ENCODE peak calls at places on chromosomes 1 and 21, in six cellular contexts. D is fibroblast of mammary gland, U is AG09309, V is right lobe of liver, W is gastrocnemius medialis, C is endodermal cell. B is an unnamed sample.

GRCh38 chr21:21165063-21165645 is 166.9 kb downstream of the NCAM2 start:
- DNase-seq in W (no peak), C (no peak), D (peak; percentile 94), V (no peak), U (peak; percentile 34), B (no peak)

GRCh38 chr1:205577874-205578658 is 53.7 kb downstream of the ELK4 start:
- DNase-seq in W (no peak), D (peak; percentile 18), V (no peak), U (no peak), C (peak; percentile 31), B (peak; percentile 34)

GRCh38 chr1:61080408-61081134 is 1.8 kb upstream of the NFIA start:
- DNase-seq in C (no peak), U (no peak), D (no peak), V (no peak), W (no peak), B (no peak)

GRCh38 chr1:115182012-115182715 is 92.9 kb upstream of the TSPAN2 start:
- DNase-seq in D (peak; percentile 73), W (no peak), V (no peak), U (no peak), C (no peak), B (no peak)

GRCh38 chr1:74005533-74005932 is 192.4 kb downstream of the LRRIQ3 start:
- DNase-seq in U (no peak), V (no peak), D (no peak), W (no peak), C (no peak), B (no peak)

GRCh38 chr21:35743571-35743970 is 316.8 kb downstream of the SETD4 start:
- DNase-seq in C (no peak), W (no peak), D (peak; percentile 43), V (no peak), U (no peak), B (no peak)

GRCh38 chr1:164914208-164914607 is 355.2 kb downstream of the PBX1 start:
- DNase-seq in W (no peak), C (no peak), D (peak; percentile 60), V (no peak), U (peak; percentile 18), B (no peak)

GRCh38 chr21:45412909-45413581 is 8.1 kb downstream of the COL18A1 start:
- DNase-seq in U (no peak), C (peak; percentile 49), D (no peak), W (no peak), V (peak; percentile 18), B (peak; percentile 79)

GRCh38 chr1:191643060-191643459 is 515.2 kb upstream of the RGS18 start:
- DNase-seq in V (no peak), W (no peak), D (no peak), C (no peak), U (no peak), B (no peak)

GRCh38 chr1:183776731-183777130 is 28.2 kb upstream of the RGL1 start:
- DNase-seq in D (peak; percentile 31), W (no peak), V (no peak), U (no peak), C (no peak), B (no peak)

GRCh38 chr1:113090051-113090450 is 17.1 kb downstream of the LRIG2 start:
- DNase-seq in W (no peak), U (no peak), V (no peak), C (no peak), D (no peak), B (no peak)

GRCh38 chr1:28458237-28459228 is 47.3 kb upstream of the RCC1 start:
- DNase-seq in D (no peak), V (no peak), C (no peak), W (no peak), U (no peak), B (no peak)

GRCh38 chr1:201912832-201913231 is 24.1 kb downstream of the SHISA4 start:
- DNase-seq in W (no peak), D (peak; percentile 84), C (peak; percentile 60), U (no peak), V (no peak), B (no peak)

GRCh38 chr1:208880433-208881100 is 636.4 kb upstream of the PLXNA2 start:
- DNase-seq in V (no peak), C (no peak), U (no peak), W (no peak), D (no peak), B (no peak)

GRCh38 chr1:172497230-172497629 is 35.7 kb upstream of the SUCO start:
- DNase-seq in U (peak; percentile 7), W (no peak), V (no peak), C (peak; percentile 84), D (no peak), B (no peak)

GRCh38 chr1:25810341-25811299 is 9.1 kb upstream of the MTFR1L start:
- DNase-seq in W (peak; percentile 67), D (peak; percentile 48), C (peak; percentile 97), V (peak; percentile 71), U (no peak), B (peak; percentile 92)

GRCh38 chr1:235077571-235078479 is 50.8 kb downstream of the TOMM20 start:
- DNase-seq in W (peak; percentile 42), D (peak; percentile 48), U (no peak), C (no peak), V (no peak), B (no peak)

GRCh38 chr1:161137881-161138280 is 5.4 kb upstream of the DEDD start:
- DNase-seq in U (no peak), D (no peak), V (no peak), W (no peak), C (no peak), B (no peak)
- TF ChIP-seq CTCF in U (no peak), D (no peak), V (no peak), W (no peak), C (no peak), B (no peak)

GRCh38 chr1:52364235-52364839 is 1.7 kb downstream of the CC2D1B start:
- DNase-seq in W (no peak), C (peak; percentile 66), V (no peak), D (no peak), U (no peak), B (no peak)
- TF ChIP-seq CTCF in W (no peak), C (peak; percentile 53), V (no peak), D (peak; percentile 1), U (no peak), B (no peak)

GRCh38 chr1:91589438-91589837 is 88.8 kb downstream of the CDC7 start:
- DNase-seq in V (no peak), W (no peak), C (no peak), D (no peak), U (no peak), B (no peak)
- TF ChIP-seq CTCF in V (no peak), W (no peak), C (peak; percentile 49), D (no peak), U (no peak), B (peak; percentile 24)

DNA sequence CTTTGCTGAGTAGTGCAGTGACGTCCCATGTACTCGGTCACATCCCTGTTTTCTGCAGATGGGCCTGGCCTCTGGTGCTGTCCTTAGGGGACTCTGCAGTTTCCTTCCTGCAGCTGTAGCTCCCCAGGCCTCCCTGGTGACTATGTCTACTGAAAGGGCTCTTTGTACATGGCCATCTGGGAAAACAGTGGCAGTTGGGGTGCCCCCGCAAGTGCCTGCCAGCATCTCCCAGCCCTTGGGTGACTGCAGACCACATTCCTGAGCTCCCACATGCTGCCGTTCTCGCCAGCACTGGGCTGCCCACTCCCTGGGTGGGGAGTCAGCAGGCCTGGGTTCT is 37.5 kb upstream of the KCNA10 start:
- DNase-seq in U (no peak), V (no peak), C (peak; percentile 55), D (no peak), W (no peak), B (no peak)
- TF ChIP-seq CTCF in U (no peak), V (no peak), C (no peak), D (no peak), W (no peak), B (no peak)

GRCh38 chr1:8016244-8017241 is 9.6 kb downstream of the ERRFI1 start:
- DNase-seq in U (no peak), W (no peak), V (no peak), C (no peak), D (peak; percentile 37), B (no peak)
- TF ChIP-seq CTCF in U (no peak), W (no peak), V (peak; percentile 8), C (peak; percentile 49), D (no peak), B (peak; percentile 51)

DNA sequence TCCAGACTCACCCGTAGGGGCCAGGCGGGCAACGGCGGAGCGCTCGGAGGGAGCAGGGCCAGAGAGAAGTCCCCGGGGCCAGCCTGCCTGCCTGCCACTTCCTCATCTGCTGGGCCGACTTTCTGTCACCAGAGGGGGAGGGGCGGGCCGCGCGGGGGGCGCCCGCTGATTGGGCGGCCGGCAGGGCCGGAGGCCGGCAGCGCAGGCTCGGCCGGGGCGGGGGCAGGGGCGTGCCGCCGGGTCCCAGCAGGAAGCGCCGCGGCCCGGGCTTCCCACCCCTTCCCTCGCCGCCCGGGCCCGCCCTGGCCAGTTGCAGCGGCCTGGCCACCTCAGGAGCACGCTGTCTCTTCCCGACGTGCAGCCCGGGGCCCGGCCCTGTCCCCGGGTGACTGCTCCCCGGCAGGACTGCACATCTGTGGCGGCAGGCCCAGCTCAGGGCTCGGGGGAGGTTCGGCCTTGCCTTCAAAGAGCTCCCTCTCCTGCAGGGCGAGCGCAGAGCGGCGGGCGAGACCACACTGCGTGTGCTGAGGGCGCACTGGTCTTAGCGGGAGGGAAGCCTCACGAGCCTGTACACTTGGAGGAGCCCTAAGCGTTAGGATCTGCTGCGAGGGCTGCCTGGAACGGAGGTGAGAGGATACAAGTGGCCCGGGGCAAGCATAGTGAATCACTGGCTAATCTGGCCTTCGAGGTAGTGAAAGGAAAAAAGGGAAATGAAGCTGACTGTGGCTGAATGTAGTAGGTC is at the start of gene ELOVL1:
- DNase-seq in D (peak; percentile 76), U (peak; percentile 37), V (peak; percentile 96), C (peak; percentile 96), W (peak; percentile 89), B (peak; percentile 96)
- TF ChIP-seq CTCF in D (peak; percentile 7), U (peak; percentile 35), V (peak; percentile 15), C (peak; percentile 52), W (peak; percentile 32), B (peak; percentile 68)

DNA sequence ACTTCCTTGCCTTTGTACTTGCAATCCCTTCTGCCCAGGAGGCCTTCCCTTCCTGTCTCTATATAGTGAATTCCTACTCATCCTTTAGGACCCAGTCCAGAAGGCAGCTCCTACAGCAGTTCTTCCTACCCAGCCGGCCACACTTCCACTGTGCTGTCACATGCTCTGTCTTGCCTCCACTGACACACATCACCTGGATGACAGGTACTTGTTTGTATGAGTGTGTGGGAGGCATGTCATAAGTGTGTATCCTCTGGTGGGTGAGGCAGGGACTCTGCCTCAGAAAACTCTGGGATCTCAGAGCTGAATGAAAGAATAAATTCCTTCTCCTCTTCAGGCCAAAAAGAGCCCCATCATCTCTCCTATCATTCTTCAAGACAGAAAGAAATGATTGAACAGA is 5.1 kb upstream of the OSCP1 start:
- DNase-seq in U (no peak), C (no peak), W (no peak), V (no peak), D (no peak), B (no peak)
- TF ChIP-seq CTCF in U (no peak), C (no peak), W (no peak), V (no peak), D (no peak), B (no peak)

DNA sequence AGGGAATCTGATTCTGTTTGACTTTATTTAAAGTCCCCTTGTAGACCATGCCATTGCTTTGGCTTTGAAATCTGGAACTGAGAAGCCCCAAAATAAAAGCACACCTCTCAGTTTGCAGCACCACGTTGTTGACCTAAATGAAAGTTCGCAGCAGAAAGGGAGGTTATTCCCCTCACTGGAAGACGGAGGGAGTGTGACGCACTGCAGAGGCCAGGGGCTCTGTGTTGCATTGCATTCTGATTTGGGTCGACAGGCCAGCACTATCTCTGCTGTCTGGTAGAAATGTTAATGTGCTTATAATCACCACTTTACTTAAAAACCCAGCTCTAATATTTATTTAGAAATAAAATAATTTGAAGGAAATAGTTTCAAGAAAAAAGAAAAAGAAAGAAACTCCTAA is 675.2 kb upstream of the NR5A2 start:
- DNase-seq in V (no peak), W (no peak), D (no peak), U (no peak), C (peak; percentile 43), B (no peak)
- TF ChIP-seq CTCF in V (no peak), W (no peak), D (no peak), U (no peak), C (no peak), B (no peak)